ENCODE peak calls at places on chromosome 11, in six cellular contexts. X is A549, K is endothelial cell of umbilical vein, G is HepG2, E is K562, Q is GM12878. M is an unnamed sample.

GRCh38 chr11:83608571-83608970 is 322.4 kb upstream of the CCDC90B start:
- DNase-seq in X (no peak), K (no peak), G (no peak), E (no peak), Q (no peak), M (no peak)

GRCh38 chr11:75555079-75555811 is 6.8 kb upstream of the SERPINH1 start:
- DNase-seq in X (no peak), K (no peak), G (no peak), E (no peak), Q (no peak), M (no peak)

GRCh38 chr11:129374081-129374992 is 1.3 kb upstream of the BARX2 start:
- DNase-seq in X (no peak), K (no peak), G (no peak), E (no peak), Q (no peak), M (no peak)

GRCh38 chr11:34330653-34331052 is 27.2 kb downstream of the ABTB2 start:
- DNase-seq in X (no peak), K (no peak), G (no peak), E (no peak), Q (no peak), M (no peak)

GRCh38 chr11:19873730-19874129 is 161.1 kb downstream of the NAV2 start:
- DNase-seq in X (no peak), K (no peak), G (no peak), E (no peak), Q (no peak), M (no peak)

GRCh38 chr11:125327494-125328130 is 163.1 kb downstream of the PKNOX2 start:
- DNase-seq in X (no peak), K (no peak), G (no peak), E (no peak), Q (no peak), M (no peak)

GRCh38 chr11:114307524-114308203 is 11.5 kb downstream of the NNMT start:
- DNase-seq in X (no peak), K (peak; percentile 91), G (peak; percentile 23), E (no peak), Q (no peak), M (peak; percentile 7)

GRCh38 chr11:12868315-12869073 is 140.6 kb upstream of the RASSF10 start:
- DNase-seq in X (no peak), K (no peak), G (no peak), E (no peak), Q (no peak), M (no peak)

GRCh38 chr11:117313828-117314768 is 2.0 kb downstream of the BACE1 start:
- DNase-seq in X (no peak), K (no peak), G (no peak), E (no peak), Q (no peak), M (no peak)
- H3K4me3 ChIP-seq in X (no peak overlapping the region), K (no peak overlapping the region), G (peak overlapping the region; percentile 74), E (no peak overlapping the region), Q (no peak overlapping the region), M (no peak overlapping the region)

GRCh38 chr11:14612624-14613023 is 31.0 kb upstream of the PDE3B start:
- DNase-seq in X (no peak), K (no peak), G (peak; percentile 29), E (no peak), Q (no peak), M (peak; percentile 15)
- TF ChIP-seq MYC in X (no peak), K (no peak), G (no peak), E (no peak), Q (no peak), M (no peak)

GRCh38 chr11:1278766-1279673 is 30.4 kb downstream of the TOLLIP start:
- DNase-seq in X (no peak), K (no peak), G (no peak), E (no peak), Q (no peak), M (no peak)

GRCh38 chr11:1277936-1278512 is 31.4 kb downstream of the TOLLIP start:
- DNase-seq in X (no peak), K (no peak), G (no peak), E (no peak), Q (no peak), M (no peak)

GRCh38 chr11:1281326-1281973 is 28.0 kb downstream of the TOLLIP start:
- DNase-seq in X (no peak), K (no peak), G (no peak), E (no peak), Q (no peak), M (no peak)

GRCh38 chr11:1280116-1281035 is 29.1 kb downstream of the TOLLIP start:
- DNase-seq in X (no peak), K (no peak), G (no peak), E (no peak), Q (no peak), M (no peak)

GRCh38 chr11:1279674-1280055 is 29.8 kb downstream of the TOLLIP start:
- DNase-seq in X (no peak), K (no peak), G (no peak), E (no peak), Q (no peak), M (no peak)
- H3K4me3 ChIP-seq in X (no peak overlapping the region), K (no peak overlapping the region), G (no peak overlapping the region), E (no peak overlapping the region), Q (no peak overlapping the region), M (no peak overlapping the region)

GRCh38 chr11:27234043-27234668 is 128.9 kb downstream of the CCDC34 start:
- DNase-seq in X (peak; percentile 52), K (no peak), G (peak; percentile 82), E (no peak), Q (peak; percentile 91), M (peak; percentile 99)
- TF ChIP-seq MYC in X (no peak), K (no peak), G (peak; percentile 27), E (no peak), Q (no peak), M (peak; percentile 83)

GRCh38 chr11:8387141-8387540 is 123.5 kb upstream of the LMO1 start:
- DNase-seq in X (no peak), K (no peak), G (no peak), E (no peak), Q (no peak), M (no peak)

GRCh38 chr11:8392166-8392565 is 128.5 kb upstream of the LMO1 start:
- DNase-seq in X (no peak), K (no peak), G (no peak), E (no peak), Q (no peak), M (no peak)

GRCh38 chr11:8387693-8388092 is 124.0 kb upstream of the LMO1 start:
- DNase-seq in X (no peak), K (no peak), G (no peak), E (no peak), Q (no peak), M (no peak)

GRCh38 chr11:8389034-8389996 is 125.6 kb upstream of the LMO1 start:
- DNase-seq in X (no peak), K (no peak), G (peak; percentile 76), E (no peak), Q (no peak), M (no peak)

GRCh38 chr11:8390851-8391612 is 127.4 kb upstream of the LMO1 start:
- DNase-seq in X (no peak), K (no peak), G (no peak), E (no peak), Q (no peak), M (no peak)
- H3K4me3 ChIP-seq in X (no peak overlapping the region), K (no peak overlapping the region), G (no peak overlapping the region), E (no peak overlapping the region), Q (no peak overlapping the region), M (no peak overlapping the region)

GRCh38 chr11:61543606-61544306 is 35.2 kb downstream of the LRRC10B start:
- DNase-seq in X (peak; percentile 44), K (no peak), G (peak; percentile 30), E (no peak), Q (no peak), M (no peak)
- TF ChIP-seq MYC in X (no peak), K (no peak), G (no peak), E (no peak), Q (no peak), M (no peak)

M was measured in NB4.